ENCODE peak calls at places on chromosome 14, in six cellular contexts. U is IMR-90, W is H9, L is mesenchymal stem cell, D is H1, O is trophoblast cell. H is an unnamed sample.
A peak's percentile ranks its signal among the peaks of the same experiment; 100 is the strongest.

GRCh38 chr14:69980457-69981414 is 101.5 kb downstream of the SMOC1 start:
- DNase-seq in L (no peak), D (no peak), O (no peak), W (peak; percentile 32), U (no peak), H (peak; percentile 38)

GRCh38 chr14:100422556-100423420 is 99.6 kb downstream of the SLC25A47 start:
- DNase-seq in O (no peak), L (no peak), D (no peak), W (no peak), U (peak; percentile 49), H (no peak)

GRCh38 chr14:45633220-45633984 is 380.4 kb upstream of the MIS18BP1 start:
- DNase-seq in D (no peak), W (no peak), O (no peak), U (no peak), L (no peak), H (no peak)

GRCh38 chr14:91286530-91286937 is 42.0 kb upstream of the GPR68 start:
- DNase-seq in L (peak; percentile 76), D (peak; percentile 65), U (peak; percentile 62), W (peak; percentile 85), O (peak; percentile 56), H (peak; percentile 80)

GRCh38 chr14:84006643-84007137 is 1523.3 kb upstream of the FLRT2 start:
- DNase-seq in W (no peak), L (no peak), O (no peak), D (no peak), U (no peak), H (peak; percentile 1)

GRCh38 chr14:85934123-85934885 is 404.4 kb downstream of the FLRT2 start:
- DNase-seq in O (peak; percentile 16), D (no peak), L (peak; percentile 25), W (no peak), U (no peak), H (no peak)

GRCh38 chr14:33702293-33702692 is 248.6 kb downstream of the EGLN3 start:
- DNase-seq in L (no peak), U (no peak), W (no peak), D (no peak), O (no peak), H (no peak)

GRCh38 chr14:36514278-36515104 is 5.5 kb downstream of the NKX2-1 start:
- DNase-seq in L (no peak), W (no peak), U (no peak), O (no peak), D (no peak), H (no peak)

GRCh38 chr14:54908230-54908629 is 5.6 kb upstream of the GCH1 start:
- DNase-seq in W (no peak), O (no peak), D (no peak), L (no peak), U (no peak), H (no peak)

GRCh38 chr14:76376001-76376404 is at the start of gene ESRRB:
- DNase-seq in O (no peak), U (peak; percentile 5), D (peak; percentile 27), W (peak; percentile 63), L (no peak), H (peak; percentile 42)

GRCh38 chr14:30525833-30526232 is 33.1 kb upstream of the G2E3 start:
- DNase-seq in W (no peak), L (peak; percentile 14), U (peak; percentile 14), O (peak; percentile 54), D (no peak), H (no peak)

GRCh38 chr14:35949933-35950332 is 123.8 kb downstream of the BRMS1L start:
- DNase-seq in O (no peak), U (no peak), L (peak; percentile 43), D (no peak), W (no peak), H (peak; percentile 67)

GRCh38 chr14:48275301-48275700 is 599.9 kb upstream of the MDGA2 start:
- DNase-seq in O (no peak), D (no peak), W (no peak), L (no peak), U (no peak), H (no peak)

GRCh38 chr14:80586116-80586515 is 355.4 kb downstream of the CEP128 start:
- DNase-seq in O (no peak), U (no peak), D (no peak), W (no peak), L (no peak), H (no peak)

GRCh38 chr14:69797573-69798338 is 715 bp upstream of the SLC10A1 start:
- DNase-seq in W (no peak), D (no peak), O (no peak), L (no peak), U (no peak), H (no peak)

GRCh38 chr14:24605435-24606190 is 3.9 kb downstream of the GZMH start:
- DNase-seq in W (peak; percentile 74), D (peak; percentile 21), L (no peak), O (no peak), U (no peak), H (no peak)

GRCh38 chr14:94773682-94774211 is 3.8 kb upstream of the GSC start:
- DNase-seq in O (no peak), U (no peak), W (peak; percentile 76), L (no peak), D (no peak), H (no peak)

GRCh38 chr14:49861581-49861922 is 9.0 kb upstream of the NEMF start:
- DNase-seq in L (peak; percentile 88), W (peak; percentile 61), D (no peak), U (peak; percentile 87), O (peak; percentile 52), H (peak; percentile 74)
- H2BK5ac ChIP-seq in L (peak overlapping the region; percentile 90), W (peak overlapping the region; percentile 74), D (peak overlapping the region; percentile 89), U (peak overlapping the region; percentile 97), O (peak overlapping the region; percentile 100), H (no peak overlapping the region)

GRCh38 chr14:53551862-53552261 is 398.7 kb upstream of the DDHD1 start:
- DNase-seq in U (no peak), L (no peak), O (no peak), D (no peak), W (no peak), H (no peak)

GRCh38 chr14:53547593-53547992 is 394.5 kb upstream of the DDHD1 start:
- DNase-seq in U (no peak), O (no peak), L (no peak), W (no peak), D (no peak), H (no peak)

GRCh38 chr14:53549956-53550355 is 396.8 kb upstream of the DDHD1 start:
- DNase-seq in D (no peak), W (no peak), O (peak; percentile 30), L (no peak), U (no peak), H (no peak)

GRCh38 chr14:53553221-53553620 is 400.1 kb upstream of the DDHD1 start:
- DNase-seq in W (no peak), U (no peak), D (no peak), L (no peak), O (no peak), H (no peak)

DNA sequence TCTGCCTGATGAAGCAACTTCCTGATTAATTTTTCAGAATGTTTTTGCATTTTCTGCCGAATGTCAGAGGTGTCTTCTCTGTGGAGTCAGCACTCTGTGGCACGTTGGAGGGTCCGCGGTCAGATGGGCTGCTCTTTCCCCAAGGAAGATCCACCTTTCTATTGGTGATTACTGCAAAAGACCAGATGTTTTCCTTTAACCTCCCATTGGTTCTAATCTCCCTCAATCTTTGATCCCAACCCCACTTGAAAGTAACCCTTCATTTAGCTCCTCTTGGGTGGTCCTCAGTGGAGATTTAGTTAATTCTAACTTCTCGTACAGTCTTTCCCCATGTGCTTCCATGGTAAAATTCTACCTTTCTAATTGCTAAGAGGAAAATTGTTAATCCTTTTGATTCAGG is 397.7 kb upstream of the DDHD1 start:
- DNase-seq in D (no peak), U (no peak), L (no peak), O (no peak), W (no peak), H (no peak)
- H4K91ac ChIP-seq in D (no peak overlapping the region), U (no peak overlapping the region), L (no peak overlapping the region), O (no peak overlapping the region), W (no peak overlapping the region), H (no peak overlapping the region)

DNA sequence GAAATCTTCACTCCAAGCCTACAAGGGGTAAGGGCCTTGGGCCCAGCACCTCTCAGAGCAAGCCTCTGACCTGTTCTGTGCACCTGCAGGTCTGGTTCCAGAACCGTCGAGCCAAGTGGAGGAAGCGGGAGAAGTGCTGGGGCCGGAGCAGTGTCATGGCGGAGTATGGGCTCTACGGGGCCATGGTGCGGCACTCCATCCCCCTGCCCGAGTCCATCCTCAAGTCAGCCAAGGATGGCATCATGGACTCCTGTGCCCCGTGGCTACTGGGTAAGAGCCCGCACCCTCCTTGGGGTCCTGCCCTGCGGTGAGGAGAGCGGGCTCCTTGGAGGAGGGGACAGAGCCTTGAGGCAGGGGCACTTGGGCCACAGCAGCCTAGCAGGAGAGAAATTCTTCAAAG is 20.3 kb downstream of the VSX2 start:
- DNase-seq in W (no peak), D (no peak), O (no peak), U (no peak), L (no peak), H (no peak)
- H2BK5ac ChIP-seq in W (no peak overlapping the region), D (no peak overlapping the region), O (no peak overlapping the region), U (no peak overlapping the region), L (no peak overlapping the region), H (no peak overlapping the region)

GRCh38 chr14:96146131-96146771 is 58.4 kb upstream of the BDKRB2 start:
- DNase-seq in O (peak; percentile 18), W (no peak), D (no peak), L (peak; percentile 48), U (peak; percentile 70), H (no peak)

GRCh38 chr14:96151242-96151641 is 53.4 kb upstream of the BDKRB2 start:
- DNase-seq in O (no peak), W (peak; percentile 18), U (no peak), D (no peak), L (no peak), H (no peak)

GRCh38 chr14:96148631-96149030 is 56.0 kb upstream of the BDKRB2 start:
- DNase-seq in U (no peak), D (no peak), L (no peak), W (no peak), O (no peak), H (no peak)

GRCh38 chr14:96150214-96150613 is 54.4 kb upstream of the BDKRB2 start:
- DNase-seq in D (no peak), U (no peak), W (no peak), O (no peak), L (no peak), H (no peak)

DNA sequence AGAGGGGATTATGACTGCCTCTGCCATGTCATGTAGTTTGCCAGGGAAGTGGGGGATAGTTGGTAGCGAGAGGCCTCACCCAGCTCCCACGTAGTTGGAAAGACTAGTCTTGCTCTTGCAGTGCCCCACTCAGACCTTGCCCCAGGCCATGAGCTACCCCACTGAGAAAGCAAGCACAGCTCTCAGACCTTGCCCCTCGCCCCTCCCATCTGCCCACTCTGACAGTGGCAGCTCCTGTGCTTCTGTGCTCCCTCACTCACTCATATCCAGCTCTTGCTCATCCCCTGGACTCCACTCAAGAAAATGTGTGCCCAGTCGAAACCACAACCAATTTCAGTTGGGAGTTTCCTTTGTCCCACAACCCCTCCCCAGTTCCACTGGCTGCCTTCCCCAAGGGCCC is 55.5 kb upstream of the BDKRB2 start:
- DNase-seq in L (no peak), D (no peak), W (no peak), O (no peak), U (no peak), H (no peak)
- H4K91ac ChIP-seq in L (peak overlapping the region; percentile 34), D (no peak overlapping the region), W (no peak overlapping the region), O (peak overlapping the region; percentile 8), U (peak overlapping the region; percentile 55), H (no peak overlapping the region)

H was measured in neuronal stem cell.